ENCODE peak calls at places on chromosomes 2 and 18, in four cellular contexts. P, G, W and F are unnamed samples.

GRCh38 chr2:72694715-72695496 is 130.9 kb downstream of the EXOC6B start:
- DNase-seq in P (peak; percentile 11), G (no peak), W (no peak), F (no peak)

GRCh38 chr2:175525975-175526374 is 344.5 kb upstream of the ATP5MC3 start:
- DNase-seq in P (no peak), G (no peak), W (no peak), F (no peak)

GRCh38 chr2:201779996-201780673 is 598 bp downstream of the ALS2 start:
- DNase-seq in P (no peak), G (no peak), W (no peak), F (peak; percentile 45)

GRCh38 chr2:188039307-188039706 is 252.4 kb upstream of the GULP1 start:
- DNase-seq in P (no peak), G (no peak), W (no peak), F (no peak)

GRCh38 chr18:28666216-28666615 is 489.3 kb upstream of the CDH2 start:
- DNase-seq in P (no peak), G (no peak), W (no peak), F (peak; percentile 9)

GRCh38 chr2:127406454-127406853 is 11.8 kb upstream of the PROC start:
- DNase-seq in P (no peak), G (no peak), W (no peak), F (no peak)

GRCh38 chr2:60992985-60993392 is 24.5 kb upstream of the PEX13 start:
- DNase-seq in P (no peak), G (no peak), W (no peak), F (no peak)

GRCh38 chr18:12657048-12657848 is 659 bp downstream of the SPIRE1 start:
- DNase-seq in P (peak; percentile 32), G (no peak), W (no peak), F (peak; percentile 61)

GRCh38 chr2:73069855-73070650 is 1.5 kb downstream of the SFXN5 start:
- DNase-seq in P (no peak), G (no peak), W (no peak), F (no peak)

GRCh38 chr18:73564073-73564472 is 583.6 kb downstream of the FBXO15 start:
- DNase-seq in P (no peak), G (no peak), W (no peak), F (peak; percentile 40)

GRCh38 chr2:11342561-11343343 is 1.7 kb downstream of the ROCK2 start:
- DNase-seq in P (peak; percentile 21), G (no peak), W (no peak), F (peak; percentile 27)

GRCh38 chr2:159738509-159739390 is 26.4 kb downstream of the MARCHF7 start:
- DNase-seq in P (no peak), G (no peak), W (no peak), F (peak; percentile 11)

GRCh38 chr2:135742307-135742838 is 718 bp downstream of the UBXN4 start:
- DNase-seq in P (peak; percentile 18), G (peak; percentile 6), W (no peak), F (peak; percentile 59)

GRCh38 chr2:157233506-157233905 is 24.0 kb upstream of the GALNT5 start:
- DNase-seq in P (no peak), G (no peak), W (no peak), F (no peak)

GRCh38 chr2:70248810-70249438 is 496 bp upstream of the TIA1 start:
- DNase-seq in P (peak; percentile 89), G (peak; percentile 84), W (peak; percentile 100), F (no peak)

GRCh38 chr2:27545348-27546141 is 37.3 kb upstream of the ZNF512 start:
- DNase-seq in P (no peak), G (no peak), W (no peak), F (no peak)

GRCh38 chr2:73214120-73215035 is at the start of gene SMYD5:
- DNase-seq in P (peak; percentile 78), G (peak; percentile 86), W (peak; percentile 98), F (peak; percentile 92)

GRCh38 chr2:85438291-85439110 is 20.0 kb downstream of the SH2D6 start:
- DNase-seq in P (no peak), G (no peak), W (no peak), F (no peak)

GRCh38 chr2:127422631-127423475 is 4.6 kb downstream of the PROC start:
- DNase-seq in P (peak; percentile 48), G (no peak), W (peak; percentile 65), F (peak; percentile 30)

GRCh38 chr18:55237665-55238064 is 278.4 kb upstream of the CCDC68 start:
- DNase-seq in P (no peak), G (no peak), W (no peak), F (no peak)

GRCh38 chr2:30139131-30139870 is 7.5 kb upstream of the YPEL5 start:
- DNase-seq in P (no peak), G (no peak), W (no peak), F (no peak)

GRCh38 chr2:4353668-4354067 is 650.3 kb downstream of the DCDC2C start:
- DNase-seq in P (no peak), G (no peak), W (no peak), F (no peak)

GRCh38 chr2:20563833-20564232 is 87.1 kb downstream of the HS1BP3 start:
- DNase-seq in P (no peak), G (no peak), W (no peak), F (peak; percentile 49)